ENCODE peak calls at places on chromosomes 1 and 21, in nine cellular contexts. One of them, this sample, is unnamed.

GRCh38 chr1:40653851-40654537 is 11.5 kb downstream of the RIMS3 start:
- DNase-seq in IMR-90: no peak
- DNase-seq in HCT116: no peak
- DNase-seq in GM12891: no peak
- DNase-seq in stomach: no peak
- DNase-seq in tibial nerve: no peak
- DNase-seq in lower leg skin: no peak
- DNase-seq in ovary: no peak
- DNase-seq in A549: no peak
- DNase-seq in this sample: peak

GRCh38 chr1:97630968-97631367 is 289.9 kb downstream of the DPYD start:
- DNase-seq in IMR-90: no peak
- DNase-seq in HCT116: no peak
- DNase-seq in GM12891: no peak
- DNase-seq in stomach: no peak
- DNase-seq in tibial nerve: no peak
- DNase-seq in lower leg skin: no peak
- DNase-seq in ovary: no peak
- DNase-seq in A549: no peak
- DNase-seq in this sample: no peak

GRCh38 chr1:33394716-33395115 is 36.2 kb downstream of the PHC2 start:
- DNase-seq in IMR-90: peak
- DNase-seq in HCT116: no peak
- DNase-seq in GM12891: no peak
- DNase-seq in stomach: no peak
- DNase-seq in tibial nerve: no peak
- DNase-seq in lower leg skin: no peak
- DNase-seq in ovary: no peak
- DNase-seq in A549: no peak
- DNase-seq in this sample: no peak

GRCh38 chr1:168613689-168614655 is 37.6 kb downstream of the XCL1 start:
- DNase-seq in IMR-90: no peak
- DNase-seq in HCT116: no peak
- DNase-seq in GM12891: no peak
- DNase-seq in stomach: no peak
- DNase-seq in tibial nerve: no peak
- DNase-seq in lower leg skin: no peak
- DNase-seq in ovary: peak
- DNase-seq in A549: no peak
- DNase-seq in this sample: no peak

GRCh38 chr1:82466894-82467293 is 666.2 kb downstream of the ADGRL2 start:
- DNase-seq in IMR-90: no peak
- DNase-seq in HCT116: no peak
- DNase-seq in GM12891: no peak
- DNase-seq in stomach: no peak
- DNase-seq in tibial nerve: no peak
- DNase-seq in lower leg skin: no peak
- DNase-seq in ovary: no peak
- DNase-seq in A549: no peak
- DNase-seq in this sample: no peak

GRCh38 chr1:64663654-64664053 is 81.2 kb upstream of the RAVER2 start:
- DNase-seq in IMR-90: peak
- DNase-seq in HCT116: no peak
- DNase-seq in GM12891: no peak
- DNase-seq in stomach: no peak
- DNase-seq in tibial nerve: no peak
- DNase-seq in lower leg skin: no peak
- DNase-seq in ovary: no peak
- DNase-seq in A549: peak
- DNase-seq in this sample: peak

GRCh38 chr1:166927701-166928100 is 47.6 kb downstream of the ILDR2 start:
- DNase-seq in IMR-90: no peak
- DNase-seq in HCT116: no peak
- DNase-seq in GM12891: no peak
- DNase-seq in stomach: no peak
- DNase-seq in tibial nerve: no peak
- DNase-seq in lower leg skin: no peak
- DNase-seq in ovary: no peak
- DNase-seq in A549: no peak
- DNase-seq in this sample: no peak

GRCh38 chr1:243459059-243459458 is 203.2 kb downstream of the SDCCAG8 start:
- DNase-seq in IMR-90: no peak
- DNase-seq in HCT116: no peak
- DNase-seq in GM12891: no peak
- DNase-seq in stomach: no peak
- DNase-seq in tibial nerve: no peak
- DNase-seq in lower leg skin: no peak
- DNase-seq in ovary: no peak
- DNase-seq in A549: no peak
- DNase-seq in this sample: no peak

GRCh38 chr1:160460214-160460642 is 59.9 kb downstream of the VANGL2 start:
- DNase-seq in IMR-90: no peak
- DNase-seq in HCT116: no peak
- DNase-seq in GM12891: no peak
- DNase-seq in stomach: no peak
- DNase-seq in tibial nerve: no peak
- DNase-seq in lower leg skin: no peak
- DNase-seq in ovary: no peak
- DNase-seq in A549: no peak
- DNase-seq in this sample: no peak

GRCh38 chr1:183607322-183607980 is 17.2 kb upstream of the NCF2 start:
- DNase-seq in IMR-90: no peak
- DNase-seq in HCT116: no peak
- DNase-seq in GM12891: no peak
- DNase-seq in stomach: no peak
- DNase-seq in tibial nerve: no peak
- DNase-seq in lower leg skin: no peak
- DNase-seq in ovary: no peak
- DNase-seq in A549: no peak
- DNase-seq in this sample: no peak

GRCh38 chr1:178871551-178872320 is 859 bp upstream of the ANGPTL1 start:
- DNase-seq in IMR-90: no peak
- DNase-seq in HCT116: no peak
- DNase-seq in GM12891: no peak
- DNase-seq in stomach: no peak
- DNase-seq in tibial nerve: no peak
- DNase-seq in lower leg skin: no peak
- DNase-seq in ovary: no peak
- DNase-seq in A549: no peak
- DNase-seq in this sample: no peak

GRCh38 chr1:61101461-61102440 is 19.4 kb downstream of the NFIA start:
- DNase-seq in IMR-90: no peak
- DNase-seq in HCT116: no peak
- DNase-seq in GM12891: no peak
- DNase-seq in stomach: no peak
- DNase-seq in tibial nerve: no peak
- DNase-seq in lower leg skin: no peak
- DNase-seq in ovary: no peak
- DNase-seq in A549: no peak
- DNase-seq in this sample: no peak

GRCh38 chr1:112540395-112540794 is 31.6 kb downstream of the WNT2B start:
- DNase-seq in IMR-90: peak
- DNase-seq in HCT116: no peak
- DNase-seq in GM12891: no peak
- DNase-seq in stomach: no peak
- DNase-seq in tibial nerve: no peak
- DNase-seq in lower leg skin: no peak
- DNase-seq in ovary: no peak
- DNase-seq in A549: no peak
- DNase-seq in this sample: no peak

GRCh38 chr1:33299461-33300155 is 21.3 kb downstream of the A3GALT2 start:
- DNase-seq in IMR-90: no peak
- DNase-seq in HCT116: no peak
- DNase-seq in GM12891: no peak
- DNase-seq in stomach: no peak
- DNase-seq in tibial nerve: no peak
- DNase-seq in lower leg skin: no peak
- DNase-seq in ovary: no peak
- DNase-seq in A549: no peak
- DNase-seq in this sample: no peak

GRCh38 chr1:209643295-209644020 is 8.8 kb downstream of the LAMB3 start:
- DNase-seq in IMR-90: no peak
- DNase-seq in HCT116: no peak
- DNase-seq in GM12891: no peak
- DNase-seq in stomach: no peak
- DNase-seq in tibial nerve: no peak
- DNase-seq in lower leg skin: no peak
- DNase-seq in ovary: peak
- DNase-seq in A549: no peak
- DNase-seq in this sample: peak

GRCh38 chr1:175887981-175888428 is 144.6 kb upstream of the TNR start:
- DNase-seq in IMR-90: peak
- DNase-seq in HCT116: peak
- DNase-seq in GM12891: peak
- DNase-seq in stomach: peak
- DNase-seq in tibial nerve: peak
- DNase-seq in lower leg skin: peak
- DNase-seq in ovary: peak
- DNase-seq in A549: peak
- DNase-seq in this sample: peak

GRCh38 chr21:44947930-44948331 is 8.1 kb downstream of the SLX9 start:
- DNase-seq in IMR-90: no peak
- DNase-seq in HCT116: no peak
- DNase-seq in GM12891: no peak
- DNase-seq in stomach: no peak
- DNase-seq in tibial nerve: no peak
- DNase-seq in lower leg skin: peak
- DNase-seq in ovary: no peak
- DNase-seq in A549: no peak
- DNase-seq in this sample: no peak
- TF ChIP-seq POLR2A in IMR-90: no peak
- TF ChIP-seq POLR2A in HCT116: no peak
- TF ChIP-seq POLR2A in GM12891: no peak
- TF ChIP-seq POLR2A in stomach: no peak
- TF ChIP-seq POLR2A in tibial nerve: no peak
- TF ChIP-seq POLR2A in lower leg skin: no peak
- TF ChIP-seq POLR2A in ovary: no peak
- TF ChIP-seq POLR2A in A549: no peak
- TF ChIP-seq POLR2A in this sample: no peak

GRCh38 chr1:200302192-200302892 is 107.5 kb downstream of the ZNF281 start:
- DNase-seq in IMR-90: peak
- DNase-seq in HCT116: no peak
- DNase-seq in GM12891: no peak
- DNase-seq in stomach: peak
- DNase-seq in tibial nerve: no peak
- DNase-seq in lower leg skin: no peak
- DNase-seq in ovary: no peak
- DNase-seq in A549: peak
- DNase-seq in this sample: peak
- TF ChIP-seq POLR2A in IMR-90: no peak
- TF ChIP-seq POLR2A in HCT116: no peak
- TF ChIP-seq POLR2A in GM12891: no peak
- TF ChIP-seq POLR2A in stomach: no peak
- TF ChIP-seq POLR2A in tibial nerve: no peak
- TF ChIP-seq POLR2A in lower leg skin: no peak
- TF ChIP-seq POLR2A in ovary: no peak
- TF ChIP-seq POLR2A in A549: peak
- TF ChIP-seq POLR2A in this sample: peak

DNA sequence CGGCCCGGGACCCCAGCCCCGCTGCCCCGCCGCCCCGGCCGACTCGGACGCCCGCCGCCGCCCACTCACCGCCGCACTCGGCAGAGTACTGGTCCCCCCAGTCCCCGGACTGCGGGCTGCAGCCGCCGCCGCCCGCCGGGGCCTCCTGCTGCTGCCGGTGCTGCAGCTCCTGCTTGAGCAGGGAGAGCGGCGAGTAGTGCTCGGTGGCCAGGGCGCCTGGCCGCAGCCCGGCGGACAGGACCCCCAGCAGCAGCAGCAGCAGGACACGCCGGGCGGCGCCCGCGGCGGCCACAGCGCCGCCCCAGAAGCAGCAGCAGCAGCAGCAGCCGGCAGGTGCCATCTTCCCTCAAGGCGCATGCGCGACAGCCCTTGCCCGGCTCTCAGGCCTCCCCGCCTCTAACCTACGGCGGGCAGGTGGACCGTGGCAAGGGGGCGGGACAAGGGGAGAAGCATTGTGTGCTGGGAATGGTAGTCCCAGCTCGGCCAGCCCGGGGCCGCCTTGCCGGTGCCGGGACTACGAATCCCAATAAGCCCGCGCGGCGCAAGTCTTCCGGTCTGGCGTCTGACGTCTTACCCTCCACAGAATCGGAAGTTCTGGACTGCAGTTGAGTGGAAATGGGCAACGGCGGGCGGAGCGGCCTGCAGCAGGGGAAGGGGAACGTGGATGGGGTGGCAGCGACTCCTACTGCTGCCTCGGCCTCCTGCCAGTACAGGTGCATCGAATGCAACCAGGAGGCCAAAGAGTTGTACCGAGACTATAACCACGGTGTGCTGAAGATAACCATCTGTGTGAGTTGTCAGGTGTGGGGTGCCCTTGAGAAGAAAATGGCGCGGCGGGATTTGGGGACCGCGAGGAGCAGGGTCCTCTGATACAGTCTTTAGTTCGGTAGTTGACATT is at the start of the genes ARV1 and TTC13:
- DNase-seq in IMR-90: peak
- DNase-seq in HCT116: peak
- DNase-seq in GM12891: peak
- DNase-seq in stomach: peak
- DNase-seq in tibial nerve: peak
- DNase-seq in lower leg skin: peak
- DNase-seq in ovary: peak
- DNase-seq in A549: peak
- DNase-seq in this sample: peak
- TF ChIP-seq POLR2A in IMR-90: peak
- TF ChIP-seq POLR2A in HCT116: no peak
- TF ChIP-seq POLR2A in GM12891: peak
- TF ChIP-seq POLR2A in stomach: no peak
- TF ChIP-seq POLR2A in tibial nerve: peak
- TF ChIP-seq POLR2A in lower leg skin: no peak
- TF ChIP-seq POLR2A in ovary: peak
- TF ChIP-seq POLR2A in A549: peak
- TF ChIP-seq POLR2A in this sample: peak

DNA sequence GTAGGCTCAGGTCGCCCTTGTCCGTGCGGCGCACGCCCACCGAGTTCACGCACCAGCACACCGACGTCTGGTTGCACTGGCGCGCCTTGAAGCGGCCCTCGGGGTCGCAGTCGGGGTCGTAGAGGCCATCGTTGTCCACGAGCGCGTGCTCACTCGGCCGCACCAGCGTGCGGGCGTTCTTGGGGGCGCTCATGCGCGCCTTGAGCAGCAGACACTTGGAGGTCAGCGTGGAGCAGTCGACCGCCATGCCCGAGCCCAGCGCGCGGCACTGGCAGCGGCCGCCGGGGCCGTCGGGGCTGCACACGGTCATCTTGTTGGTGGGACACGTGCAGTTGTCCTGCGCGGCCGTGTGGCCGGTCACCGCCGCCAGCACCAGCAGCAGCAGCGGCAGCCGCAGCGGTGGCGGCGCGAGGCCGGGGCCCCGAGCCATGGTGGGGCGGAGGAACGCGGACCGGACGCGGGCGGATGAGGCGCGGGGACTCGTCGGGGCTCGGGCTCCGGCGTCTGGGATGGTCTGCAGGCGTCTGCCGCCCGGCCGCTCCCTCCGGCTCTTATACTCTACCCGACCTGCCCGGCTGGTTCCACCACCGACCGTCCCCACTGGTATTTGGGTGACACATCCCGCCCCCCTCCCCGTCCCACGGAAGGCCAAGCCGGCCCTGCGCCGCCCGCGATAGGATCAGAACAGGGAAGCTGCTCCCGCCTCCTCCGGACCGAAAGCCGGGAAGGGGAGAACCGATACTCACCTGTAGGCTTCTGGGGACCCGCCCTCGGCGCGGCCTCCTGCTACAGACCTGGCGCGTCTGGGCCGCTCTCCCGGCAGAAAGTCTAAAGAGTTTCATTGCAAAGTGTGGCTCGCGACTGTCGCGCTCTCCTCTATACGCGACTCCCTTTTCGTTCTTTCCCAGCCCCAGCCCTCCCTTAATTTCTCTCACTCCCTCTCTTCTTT is at the start of gene TACSTD2:
- DNase-seq in IMR-90: no peak
- DNase-seq in HCT116: no peak
- DNase-seq in GM12891: no peak
- DNase-seq in stomach: peak
- DNase-seq in tibial nerve: no peak
- DNase-seq in lower leg skin: peak
- DNase-seq in ovary: peak
- DNase-seq in A549: no peak
- DNase-seq in this sample: no peak
- TF ChIP-seq POLR2A in IMR-90: no peak
- TF ChIP-seq POLR2A in HCT116: no peak
- TF ChIP-seq POLR2A in GM12891: no peak
- TF ChIP-seq POLR2A in stomach: no peak
- TF ChIP-seq POLR2A in tibial nerve: no peak
- TF ChIP-seq POLR2A in lower leg skin: no peak
- TF ChIP-seq POLR2A in ovary: no peak
- TF ChIP-seq POLR2A in A549: no peak
- TF ChIP-seq POLR2A in this sample: no peak

This sample was measured in erythroblast.